ENCODE peak calls at places on chromosomes 13 and 19, in six cellular contexts. B, R, P, U, Q and T are unnamed samples.

GRCh38 chr13:42762917-42763316 is 18.5 kb upstream of the FAM216B start:
- DNase-seq in B (peak; percentile 98), R (no peak), P (peak; percentile 91), U (no peak), Q (no peak), T (peak; percentile 90)

GRCh38 chr19:1992759-1993260 is 22.7 kb downstream of the BTBD2 start:
- DNase-seq in B (no peak), R (peak; percentile 79), P (peak; percentile 62), U (no peak), Q (peak; percentile 81), T (no peak)

GRCh38 chr13:97367016-97367415 is 67.0 kb upstream of the RAP2A start:
- DNase-seq in B (peak; percentile 65), R (no peak), P (peak; percentile 44), U (peak; percentile 8), Q (no peak), T (peak; percentile 81)

GRCh38 chr19:29845576-29846176 is 33.9 kb downstream of the CCNE1 start:
- DNase-seq in B (peak; percentile 18), R (peak; percentile 60), P (no peak), U (no peak), Q (no peak), T (peak; percentile 56)

GRCh38 chr19:18020212-18021067 is 12.5 kb downstream of the ARRDC2 start:
- DNase-seq in B (peak; percentile 49), R (no peak), P (no peak), U (no peak), Q (no peak), T (peak; percentile 57)

GRCh38 chr19:39874404-39874803 is 28.2 kb upstream of the FBL start:
- DNase-seq in B (no peak), R (no peak), P (peak; percentile 82), U (no peak), Q (no peak), T (no peak)

GRCh38 chr19:49118565-49119410 is at the start of gene C19orf73:
- DNase-seq in B (peak; percentile 91), R (peak; percentile 90), P (peak; percentile 96), U (peak; percentile 91), Q (peak; percentile 94), T (peak; percentile 95)

GRCh38 chr19:35353635-35354034 is 4.6 kb upstream of the FFAR3 start:
- DNase-seq in B (no peak), R (no peak), P (no peak), U (no peak), Q (peak; percentile 16), T (peak; percentile 36)

GRCh38 chr19:1221141-1221903 is 15.7 kb downstream of the STK11 start:
- DNase-seq in B (peak; percentile 54), R (no peak), P (peak; percentile 58), U (no peak), Q (peak; percentile 78), T (peak; percentile 72)

GRCh38 chr13:73329355-73329754 is 270.6 kb downstream of the KLF5 start:
- DNase-seq in B (no peak), R (no peak), P (no peak), U (no peak), Q (no peak), T (no peak)

GRCh38 chr13:102638741-102639140 is 42.0 kb downstream of the TPP2 start:
- DNase-seq in B (no peak), R (no peak), P (no peak), U (no peak), Q (no peak), T (no peak)

GRCh38 chr13:39417131-39417530 is 185.9 kb downstream of the LHFPL6 start:
- DNase-seq in B (no peak), R (peak; percentile 45), P (no peak), U (no peak), Q (no peak), T (peak; percentile 29)

GRCh38 chr13:51420681-51421476 is 32.0 kb downstream of the INTS6 start:
- DNase-seq in B (no peak), R (no peak), P (no peak), U (no peak), Q (no peak), T (peak; percentile 25)

GRCh38 chr19:38524369-38524768 is 90.9 kb downstream of the RYR1 start:
- DNase-seq in B (no peak), R (no peak), P (no peak), U (no peak), Q (no peak), T (no peak)

GRCh38 chr13:100646030-100646673 is 28.4 kb downstream of the TMTC4 start:
- DNase-seq in B (peak; percentile 31), R (no peak), P (peak; percentile 47), U (no peak), Q (no peak), T (peak; percentile 32)

GRCh38 chr19:48728882-48729645 is 9.5 kb upstream of the MAMSTR start:
- DNase-seq in B (no peak), R (peak; percentile 64), P (no peak), U (no peak), Q (peak; percentile 77), T (no peak)

GRCh38 chr13:47437411-47437810 is 540.6 kb upstream of the HTR2A start:
- DNase-seq in B (peak; percentile 89), R (no peak), P (no peak), U (no peak), Q (no peak), T (peak; percentile 50)
- H4K91ac ChIP-seq in B (peak overlapping the region; percentile 26), R (no peak overlapping the region), P (no peak overlapping the region), U (no peak overlapping the region), Q (no peak overlapping the region), T (no peak overlapping the region)

GRCh38 chr13:58680115-58680514 is 1048.6 kb downstream of the PCDH17 start:
- DNase-seq in B (no peak), R (peak; percentile 46), P (no peak), U (no peak), Q (no peak), T (no peak)
- H3K18ac ChIP-seq in B (no peak overlapping the region), R (no peak overlapping the region), P (no peak overlapping the region), U (no peak overlapping the region), Q (no peak overlapping the region), T (no peak overlapping the region)

DNA sequence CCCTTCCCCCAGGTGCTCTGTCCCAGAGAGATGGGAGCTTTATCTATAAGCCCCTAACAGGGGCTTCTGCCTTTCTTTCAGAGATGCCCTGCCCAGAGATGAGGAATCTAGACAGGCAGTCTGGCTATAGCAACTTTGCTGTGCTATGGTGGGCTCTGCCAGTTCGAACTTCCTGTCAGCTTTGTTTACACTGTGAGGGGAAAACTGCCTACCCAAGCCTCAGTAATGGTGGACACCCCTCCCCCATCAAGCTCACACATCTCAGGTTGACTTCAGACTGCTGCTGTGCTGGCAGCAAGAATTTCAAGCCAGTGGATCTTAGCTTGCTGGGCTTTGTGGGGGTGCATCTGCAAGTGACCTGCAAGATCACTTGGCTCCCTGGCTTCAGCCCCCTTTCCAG is 21.5 kb downstream of the CYSLTR2 start:
- DNase-seq in B (no peak), R (no peak), P (no peak), U (no peak), Q (no peak), T (no peak)
- H4K91ac ChIP-seq in B (no peak overlapping the region), R (no peak overlapping the region), P (no peak overlapping the region), U (no peak overlapping the region), Q (no peak overlapping the region), T (no peak overlapping the region)

GRCh38 chr13:90402613-90403012 is 944.9 kb upstream of the MIR17HG start:
- DNase-seq in B (no peak), R (no peak), P (no peak), U (no peak), Q (no peak), T (no peak)
- H3K18ac ChIP-seq in B (no peak overlapping the region), R (no peak overlapping the region), P (no peak overlapping the region), U (no peak overlapping the region), Q (no peak overlapping the region), T (no peak overlapping the region)

DNA sequence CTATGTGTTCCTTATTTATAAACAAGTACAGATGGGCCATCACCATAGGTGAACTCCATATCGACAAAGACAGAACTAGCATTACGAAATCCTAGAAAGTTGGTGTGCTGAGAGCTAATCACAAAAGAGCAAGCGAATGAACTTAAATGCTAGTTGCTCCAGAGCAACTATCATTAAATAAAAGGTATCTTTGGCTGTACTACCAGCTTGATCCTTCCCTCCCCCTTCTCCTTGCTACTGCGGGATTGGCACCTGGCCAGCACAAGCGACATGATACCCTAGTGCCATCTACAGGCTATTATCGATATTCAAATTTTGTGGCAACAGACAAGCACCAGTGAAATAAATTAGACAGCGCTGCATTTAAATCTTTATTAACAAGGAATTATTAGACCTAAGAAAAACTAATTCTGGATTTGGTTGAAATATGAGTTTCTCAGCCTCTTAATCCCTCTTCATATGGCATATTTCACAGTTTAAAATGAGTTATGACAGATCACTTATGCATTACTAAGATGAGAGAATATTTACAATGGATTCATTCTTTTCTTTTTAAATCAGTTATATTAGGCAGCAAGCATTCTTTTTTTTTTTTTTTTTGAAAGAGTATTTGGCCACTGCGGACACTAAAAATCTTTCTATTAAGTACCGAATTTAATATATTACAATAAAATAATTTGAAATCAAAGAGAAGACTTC is 5.8 kb downstream of the PCDH9 start:
- DNase-seq in B (peak; percentile 82), R (peak; percentile 51), P (peak; percentile 46), U (peak; percentile 56), Q (no peak), T (peak; percentile 83)
- H4K91ac ChIP-seq in B (no peak overlapping the region), R (no peak overlapping the region), P (no peak overlapping the region), U (no peak overlapping the region), Q (no peak overlapping the region), T (no peak overlapping the region)